ENCODE peak calls at places on chromosomes 3 and 15, in ten cellular contexts. One of them, this sample, is unnamed.

GRCh38 chr3:58134468-58134867 is 76.3 kb downstream of the DNASE1L3 start:
- DNase-seq in suprapubic skin: no peak
- DNase-seq in IMR-90: no peak
- DNase-seq in SK-N-SH: no peak
- DNase-seq in AG04450: no peak
- DNase-seq in fibroblast of lung: no peak
- DNase-seq in sigmoid colon: no peak
- DNase-seq in psoas muscle: no peak
- DNase-seq in upper lobe of right lung: no peak
- DNase-seq in astrocyte: no peak
- DNase-seq in this sample: no peak

GRCh38 chr3:30510596-30510995 is 95.8 kb upstream of the TGFBR2 start:
- DNase-seq in astrocyte: peak; percentile 69
- DNase-seq in fibroblast of lung: no peak
- DNase-seq in SK-N-SH: no peak
- DNase-seq in sigmoid colon: no peak
- DNase-seq in suprapubic skin: no peak
- DNase-seq in upper lobe of right lung: no peak
- DNase-seq in AG04450: no peak
- DNase-seq in IMR-90: peak; percentile 55
- DNase-seq in psoas muscle: no peak
- DNase-seq in this sample: no peak

GRCh38 chr3:104594491-104594890 is 772.2 kb upstream of the ALCAM start:
- DNase-seq in SK-N-SH: no peak
- DNase-seq in upper lobe of right lung: no peak
- DNase-seq in astrocyte: no peak
- DNase-seq in IMR-90: no peak
- DNase-seq in AG04450: no peak
- DNase-seq in suprapubic skin: no peak
- DNase-seq in fibroblast of lung: no peak
- DNase-seq in psoas muscle: no peak
- DNase-seq in sigmoid colon: no peak
- DNase-seq in this sample: no peak

GRCh38 chr3:46356909-46357308 is 3.0 kb downstream of the CCR2 start:
- DNase-seq in SK-N-SH: no peak
- DNase-seq in suprapubic skin: no peak
- DNase-seq in psoas muscle: no peak
- DNase-seq in AG04450: no peak
- DNase-seq in sigmoid colon: no peak
- DNase-seq in fibroblast of lung: no peak
- DNase-seq in upper lobe of right lung: no peak
- DNase-seq in astrocyte: no peak
- DNase-seq in IMR-90: no peak
- DNase-seq in this sample: no peak

GRCh38 chr3:33658039-33658438 is 60.0 kb downstream of the CLASP2 start:
- DNase-seq in astrocyte: no peak
- DNase-seq in IMR-90: no peak
- DNase-seq in fibroblast of lung: no peak
- DNase-seq in suprapubic skin: no peak
- DNase-seq in upper lobe of right lung: no peak
- DNase-seq in AG04450: no peak
- DNase-seq in sigmoid colon: no peak
- DNase-seq in SK-N-SH: no peak
- DNase-seq in psoas muscle: no peak
- DNase-seq in this sample: no peak

GRCh38 chr15:52912172-52912571 is 122.0 kb upstream of the ONECUT1 start:
- DNase-seq in AG04450: no peak
- DNase-seq in astrocyte: no peak
- DNase-seq in suprapubic skin: no peak
- DNase-seq in sigmoid colon: no peak
- DNase-seq in SK-N-SH: no peak
- DNase-seq in psoas muscle: no peak
- DNase-seq in IMR-90: no peak
- DNase-seq in fibroblast of lung: no peak
- DNase-seq in upper lobe of right lung: no peak
- DNase-seq in this sample: no peak

GRCh38 chr3:182814419-182815160 is 21.3 kb downstream of the ATP11B start:
- DNase-seq in IMR-90: no peak
- DNase-seq in fibroblast of lung: no peak
- DNase-seq in AG04450: no peak
- DNase-seq in psoas muscle: no peak
- DNase-seq in astrocyte: no peak
- DNase-seq in suprapubic skin: no peak
- DNase-seq in upper lobe of right lung: no peak
- DNase-seq in sigmoid colon: no peak
- DNase-seq in SK-N-SH: no peak
- DNase-seq in this sample: no peak

GRCh38 chr15:75578206-75578947 is 738 bp downstream of the PTPN9 start:
- DNase-seq in upper lobe of right lung: peak; percentile 74
- DNase-seq in IMR-90: no peak
- DNase-seq in suprapubic skin: peak; percentile 63
- DNase-seq in SK-N-SH: peak; percentile 75
- DNase-seq in sigmoid colon: no peak
- DNase-seq in fibroblast of lung: peak; percentile 22
- DNase-seq in astrocyte: no peak
- DNase-seq in psoas muscle: peak; percentile 25
- DNase-seq in AG04450: no peak
- DNase-seq in this sample: peak; percentile 28

GRCh38 chr3:128500556-128500955 is 7.6 kb upstream of the GATA2 start:
- DNase-seq in AG04450: no peak
- DNase-seq in astrocyte: no peak
- DNase-seq in suprapubic skin: no peak
- DNase-seq in sigmoid colon: no peak
- DNase-seq in IMR-90: no peak
- DNase-seq in upper lobe of right lung: no peak
- DNase-seq in psoas muscle: no peak
- DNase-seq in fibroblast of lung: no peak
- DNase-seq in SK-N-SH: no peak
- DNase-seq in this sample: no peak

GRCh38 chr15:60370804-60371700 is 26.7 kb downstream of the ANXA2 start:
- DNase-seq in upper lobe of right lung: no peak
- DNase-seq in IMR-90: peak; percentile 99
- DNase-seq in SK-N-SH: no peak
- DNase-seq in AG04450: peak; percentile 94
- DNase-seq in astrocyte: peak; percentile 100
- DNase-seq in suprapubic skin: peak; percentile 88
- DNase-seq in psoas muscle: peak; percentile 69
- DNase-seq in fibroblast of lung: peak; percentile 97
- DNase-seq in sigmoid colon: peak; percentile 91
- DNase-seq in this sample: peak; percentile 77

GRCh38 chr3:110564674-110565073 is 506.9 kb upstream of the NECTIN3 start:
- DNase-seq in SK-N-SH: no peak
- DNase-seq in upper lobe of right lung: no peak
- DNase-seq in psoas muscle: no peak
- DNase-seq in astrocyte: no peak
- DNase-seq in AG04450: no peak
- DNase-seq in fibroblast of lung: no peak
- DNase-seq in IMR-90: peak; percentile 6
- DNase-seq in suprapubic skin: no peak
- DNase-seq in sigmoid colon: no peak
- DNase-seq in this sample: no peak

DNA sequence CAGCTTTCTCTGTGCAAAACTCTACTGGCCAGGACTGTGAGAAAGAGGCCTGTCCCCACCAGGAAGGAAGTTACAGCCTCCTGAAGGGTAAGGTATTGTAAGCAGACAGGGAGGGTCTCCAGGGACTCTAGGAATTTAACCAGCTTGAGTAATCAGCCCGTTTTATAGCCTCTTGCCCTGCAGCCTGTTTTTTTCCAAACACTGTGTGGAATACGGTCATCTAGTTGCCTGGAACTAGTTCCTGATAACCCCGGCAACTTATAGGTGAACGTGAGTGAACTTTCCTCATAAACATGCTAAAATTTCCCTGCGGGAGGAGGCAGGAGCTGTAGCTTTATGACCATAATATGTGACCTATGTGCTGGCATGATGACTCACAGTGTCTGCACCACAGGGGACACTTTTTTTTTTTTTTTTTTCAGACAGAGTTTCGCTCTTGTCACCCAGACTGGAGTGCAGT is 60.1 kb upstream of the DAZL start:
- DNase-seq in SK-N-SH: no peak
- DNase-seq in astrocyte: no peak
- DNase-seq in fibroblast of lung: no peak
- DNase-seq in sigmoid colon: no peak
- DNase-seq in suprapubic skin: no peak
- DNase-seq in IMR-90: no peak
- DNase-seq in psoas muscle: no peak
- DNase-seq in AG04450: no peak
- DNase-seq in upper lobe of right lung: no peak
- DNase-seq in this sample: no peak
- H3K4me3 ChIP-seq in SK-N-SH: no peak overlapping the region
- H3K4me3 ChIP-seq in astrocyte: no peak overlapping the region
- H3K4me3 ChIP-seq in fibroblast of lung: no peak overlapping the region
- H3K4me3 ChIP-seq in sigmoid colon: no peak overlapping the region
- H3K4me3 ChIP-seq in suprapubic skin: no peak overlapping the region
- H3K4me3 ChIP-seq in IMR-90: no peak overlapping the region
- H3K4me3 ChIP-seq in psoas muscle: no peak overlapping the region
- H3K4me3 ChIP-seq in AG04450: no peak overlapping the region
- H3K4me3 ChIP-seq in upper lobe of right lung: no peak overlapping the region
- H3K4me3 ChIP-seq in this sample: no peak overlapping the region

DNA sequence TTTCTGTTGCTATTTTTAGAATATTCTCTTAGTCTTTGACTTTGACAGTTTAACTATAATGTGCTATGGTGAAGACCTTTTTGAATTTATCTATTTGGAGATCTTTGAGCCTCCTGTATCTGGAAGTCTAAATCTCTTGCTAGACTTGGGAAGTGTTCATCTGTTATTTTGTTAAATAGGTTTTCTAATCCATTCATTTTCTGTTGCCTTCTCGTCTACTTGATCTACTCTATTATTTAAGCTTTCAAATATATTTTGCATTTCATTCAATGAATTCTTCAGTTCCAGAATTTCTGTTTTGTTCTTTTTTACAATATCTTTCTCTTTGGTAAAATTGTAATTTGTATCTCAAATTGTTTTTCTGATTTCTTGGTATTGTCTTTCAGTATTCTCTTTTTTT is 47.8 kb downstream of the LEKR1 start:
- DNase-seq in suprapubic skin: no peak
- DNase-seq in psoas muscle: no peak
- DNase-seq in IMR-90: no peak
- DNase-seq in sigmoid colon: no peak
- DNase-seq in AG04450: no peak
- DNase-seq in upper lobe of right lung: no peak
- DNase-seq in SK-N-SH: no peak
- DNase-seq in fibroblast of lung: no peak
- DNase-seq in astrocyte: no peak
- DNase-seq in this sample: no peak
- H3K9me3 ChIP-seq in suprapubic skin: peaks cover 22% of the 10 kb centered on the region
- H3K9me3 ChIP-seq in psoas muscle: peaks cover 32% of the 10 kb centered on the region
- H3K9me3 ChIP-seq in IMR-90: no peaks in the 10 kb centered on the region
- H3K9me3 ChIP-seq in sigmoid colon: peaks cover 9% of the 10 kb centered on the region
- H3K9me3 ChIP-seq in AG04450: no peaks in the 10 kb centered on the region
- H3K9me3 ChIP-seq in upper lobe of right lung: peaks cover 21% of the 10 kb centered on the region
- H3K9me3 ChIP-seq in SK-N-SH: peaks cover 21% of the 10 kb centered on the region
- H3K9me3 ChIP-seq in fibroblast of lung: no peaks in the 10 kb centered on the region
- H3K9me3 ChIP-seq in astrocyte: no peaks in the 10 kb centered on the region
- H3K9me3 ChIP-seq in this sample: no peaks in the 10 kb centered on the region

GRCh38 chr3:78794431-78794830 is 973.4 kb downstream of the ROBO1 start:
- DNase-seq in fibroblast of lung: no peak
- DNase-seq in IMR-90: no peak
- DNase-seq in upper lobe of right lung: no peak
- DNase-seq in AG04450: no peak
- DNase-seq in SK-N-SH: no peak
- DNase-seq in psoas muscle: no peak
- DNase-seq in astrocyte: no peak
- DNase-seq in suprapubic skin: no peak
- DNase-seq in sigmoid colon: no peak
- DNase-seq in this sample: no peak
- H3K27ac ChIP-seq in fibroblast of lung: no peak overlapping the region
- H3K27ac ChIP-seq in IMR-90: no peak overlapping the region
- H3K27ac ChIP-seq in upper lobe of right lung: no peak overlapping the region
- H3K27ac ChIP-seq in AG04450: no peak overlapping the region
- H3K27ac ChIP-seq in SK-N-SH: no peak overlapping the region
- H3K27ac ChIP-seq in psoas muscle: no peak overlapping the region
- H3K27ac ChIP-seq in astrocyte: no peak overlapping the region
- H3K27ac ChIP-seq in suprapubic skin: no peak overlapping the region
- H3K27ac ChIP-seq in sigmoid colon: no peak overlapping the region
- H3K27ac ChIP-seq in this sample: no peak overlapping the region

DNA sequence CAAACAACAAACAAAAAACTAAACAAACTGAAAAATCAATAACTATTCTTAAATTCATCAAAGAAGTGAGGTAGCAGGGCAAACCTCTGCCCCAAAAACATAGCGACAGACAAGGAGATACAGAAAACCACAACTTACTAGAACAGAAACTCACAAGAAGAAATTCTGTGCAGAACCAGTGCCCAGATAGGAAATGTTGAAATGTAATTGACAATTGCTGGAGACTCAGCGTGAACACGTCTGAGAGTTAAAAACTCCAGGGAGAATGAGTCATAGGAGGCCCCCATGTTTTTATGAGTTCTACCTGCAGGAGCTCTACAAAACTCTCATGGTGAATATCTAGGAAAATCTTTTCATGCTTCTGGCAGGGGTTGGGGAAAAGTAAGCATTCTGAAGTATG is 95.5 kb upstream of the SETMAR start:
- DNase-seq in IMR-90: no peak
- DNase-seq in astrocyte: no peak
- DNase-seq in psoas muscle: no peak
- DNase-seq in AG04450: no peak
- DNase-seq in SK-N-SH: no peak
- DNase-seq in sigmoid colon: no peak
- DNase-seq in suprapubic skin: no peak
- DNase-seq in fibroblast of lung: no peak
- DNase-seq in upper lobe of right lung: no peak
- DNase-seq in this sample: no peak
- H3K4me3 ChIP-seq in IMR-90: no peak overlapping the region
- H3K4me3 ChIP-seq in astrocyte: no peak overlapping the region
- H3K4me3 ChIP-seq in psoas muscle: no peak overlapping the region
- H3K4me3 ChIP-seq in AG04450: no peak overlapping the region
- H3K4me3 ChIP-seq in SK-N-SH: no peak overlapping the region
- H3K4me3 ChIP-seq in sigmoid colon: no peak overlapping the region
- H3K4me3 ChIP-seq in suprapubic skin: no peak overlapping the region
- H3K4me3 ChIP-seq in fibroblast of lung: no peak overlapping the region
- H3K4me3 ChIP-seq in upper lobe of right lung: no peak overlapping the region
- H3K4me3 ChIP-seq in this sample: no peak overlapping the region

GRCh38 chr3:194387926-194388418 is 11.1 kb downstream of the GP5 start:
- DNase-seq in SK-N-SH: no peak
- DNase-seq in suprapubic skin: no peak
- DNase-seq in upper lobe of right lung: peak; percentile 46
- DNase-seq in astrocyte: no peak
- DNase-seq in psoas muscle: no peak
- DNase-seq in IMR-90: no peak
- DNase-seq in fibroblast of lung: no peak
- DNase-seq in sigmoid colon: no peak
- DNase-seq in AG04450: no peak
- DNase-seq in this sample: no peak
- H3K9me3 ChIP-seq in SK-N-SH: no peaks in the 10 kb centered on the region
- H3K9me3 ChIP-seq in suprapubic skin: no peaks in the 10 kb centered on the region
- H3K9me3 ChIP-seq in upper lobe of right lung: peaks cover 8% of the 10 kb centered on the region
- H3K9me3 ChIP-seq in astrocyte: peaks cover 5% of the 10 kb centered on the region
- H3K9me3 ChIP-seq in psoas muscle: peaks cover 5% of the 10 kb centered on the region
- H3K9me3 ChIP-seq in IMR-90: no peaks in the 10 kb centered on the region
- H3K9me3 ChIP-seq in fibroblast of lung: no peaks in the 10 kb centered on the region
- H3K9me3 ChIP-seq in sigmoid colon: peaks cover 4% of the 10 kb centered on the region
- H3K9me3 ChIP-seq in AG04450: peaks cover 7% of the 10 kb centered on the region
- H3K9me3 ChIP-seq in this sample: no peaks in the 10 kb centered on the region